ENCODE peak calls at places on chromosomes 5 and 9, in four cellular contexts. C, R, U and V are unnamed samples.

GRCh38 chr9:111633389-111633736 is 2.2 kb downstream of the DNAJC25 start:
- DNase-seq in C (no peak), R (no peak), U (no peak), V (no peak)

GRCh38 chr5:103402861-103403260 is 144.3 kb downstream of the MACIR start:
- DNase-seq in C (no peak), R (no peak), U (no peak), V (no peak)

GRCh38 chr5:2849429-2849828 is 98.0 kb upstream of the IRX2 start:
- DNase-seq in R (no peak), U (no peak), C (no peak), V (no peak)

GRCh38 chr9:97594414-97594921 is 38.7 kb downstream of the TSTD2 start:
- DNase-seq in R (no peak), U (no peak), C (no peak), V (no peak)

GRCh38 chr9:137188086-137188489 is 272 bp downstream of the ANAPC2 start:
- DNase-seq in C (no peak), R (no peak), U (no peak), V (no peak)

GRCh38 chr9:121751686-121752445 is 100.4 kb downstream of the DAB2IP start:
- DNase-seq in U (no peak), C (no peak), R (no peak), V (no peak)

GRCh38 chr9:128607642-128608350 is 48.9 kb downstream of the DYNC2I2 start:
- DNase-seq in C (no peak), U (no peak), R (no peak), V (no peak)

GRCh38 chr5:7857918-7858632 is 7.1 kb upstream of the CFAP90 start:
- DNase-seq in R (no peak), U (no peak), C (no peak), V (no peak)

GRCh38 chr5:174751154-174751990 is 27.0 kb downstream of the MSX2 start:
- DNase-seq in U (no peak), C (no peak), R (no peak), V (no peak)

GRCh38 chr5:6818594-6819512 is 105.6 kb downstream of the TENT4A start:
- DNase-seq in U (no peak), C (no peak), R (no peak), V (no peak)

GRCh38 chr9:69937358-69937757 is 106.3 kb upstream of the MAMDC2 start:
- DNase-seq in U (no peak), R (no peak), C (no peak), V (no peak)

GRCh38 chr5:31161772-31162171 is 31.7 kb upstream of the CDH6 start:
- DNase-seq in R (no peak), C (no peak), U (no peak), V (no peak)

GRCh38 chr5:62385816-62386400 is 17.8 kb downstream of the DIMT1 start:
- DNase-seq in U (no peak), C (no peak), R (peak), V (no peak)